ENCODE peak calls at places on chromosomes 6 and 20, in four cellular contexts. M, O, T and F are unnamed samples.
A peak's percentile ranks its signal among the peaks of the same experiment; 100 is the strongest.

GRCh38 chr6:31838968-31839367 is 11.4 kb downstream of the HSPA1B start:
- DNase-seq in M (no peak), O (no peak), T (no peak), F (no peak)

GRCh38 chr20:63911171-63911570 is 16.2 kb downstream of the DNAJC5 start:
- DNase-seq in M (peak; percentile 12), O (no peak), T (no peak), F (no peak)

GRCh38 chr20:7836076-7836475 is 104.2 kb downstream of the HAO1 start:
- DNase-seq in M (no peak), O (no peak), T (no peak), F (no peak)

GRCh38 chr6:16236648-16237199 is 1.7 kb upstream of the GMPR start:
- DNase-seq in M (no peak), O (no peak), T (no peak), F (peak; percentile 72)

GRCh38 chr20:57260065-57260958 is 6.1 kb downstream of the BMP7 start:
- DNase-seq in M (no peak), O (no peak), T (no peak), F (no peak)

GRCh38 chr20:45051497-45052060 is 49.3 kb downstream of the KCNS1 start:
- DNase-seq in M (no peak), O (no peak), T (no peak), F (no peak)

GRCh38 chr20:35702051-35702823 is 3.0 kb downstream of the ROMO1 start:
- DNase-seq in M (no peak), O (no peak), T (no peak), F (no peak)

GRCh38 chr6:89082439-89082838 is 1.9 kb downstream of the PNRC1 start:
- DNase-seq in M (no peak), O (no peak), T (no peak), F (no peak)

GRCh38 chr20:24365685-24366084 is 103.7 kb upstream of the SYNDIG1 start:
- DNase-seq in M (no peak), O (no peak), T (no peak), F (no peak)

GRCh38 chr6:80214436-80215022 is 108.1 kb downstream of the BCKDHB start:
- DNase-seq in M (peak; percentile 22), O (peak; percentile 23), T (peak; percentile 37), F (no peak)

GRCh38 chr6:41039060-41039998 is at the start of gene UNC5CL:
- DNase-seq in M (peak; percentile 27), O (peak; percentile 64), T (no peak), F (peak; percentile 27)

GRCh38 chr20:17570347-17571152 is 675 bp downstream of the DSTN start:
- DNase-seq in M (peak; percentile 15), O (no peak), T (peak; percentile 47), F (peak; percentile 72)

GRCh38 chr6:42555477-42556457 is 8.1 kb upstream of the UBR2 start:
- DNase-seq in M (peak; percentile 33), O (no peak), T (no peak), F (peak; percentile 82)

GRCh38 chr6:116036885-116037284 is 23.8 kb downstream of the FRK start:
- DNase-seq in M (no peak), O (no peak), T (no peak), F (no peak)

GRCh38 chr6:14129572-14129971 is 12.0 kb downstream of the CD83 start:
- DNase-seq in M (peak; percentile 34), O (peak; percentile 51), T (peak; percentile 62), F (no peak)

GRCh38 chr6:43990275-43990626 is 137.0 kb downstream of the MRPL14 start:
- DNase-seq in M (no peak), O (no peak), T (peak; percentile 57), F (peak; percentile 52)

GRCh38 chr6:12873706-12874105 is 157.1 kb downstream of the PHACTR1 start:
- DNase-seq in M (no peak), O (no peak), T (no peak), F (no peak)

GRCh38 chr20:51910202-51911050 is 108.1 kb upstream of the SALL4 start:
- DNase-seq in M (no peak), O (peak; percentile 71), T (no peak), F (no peak)

GRCh38 chr6:56637640-56638039 is 5.0 kb downstream of the DST start:
- DNase-seq in M (peak; percentile 49), O (peak; percentile 9), T (no peak), F (no peak)

GRCh38 chr6:156309017-156309416 is 468.2 kb upstream of the ARID1B start:
- DNase-seq in M (no peak), O (no peak), T (no peak), F (no peak)

GRCh38 chr6:4693158-4693557 is 83.0 kb upstream of the CDYL start:
- DNase-seq in M (no peak), O (no peak), T (no peak), F (no peak)

GRCh38 chr20:13649548-13649947 is 10.8 kb upstream of the TASP1 start:
- DNase-seq in M (no peak), O (no peak), T (peak; percentile 57), F (no peak)

GRCh38 chr6:27650620-27651370 is 177.9 kb upstream of the ZNF184 start:
- DNase-seq in M (peak; percentile 78), O (no peak), T (no peak), F (no peak)

GRCh38 chr6:170019259-170020040 is 268.0 kb downstream of the ERMARD start:
- DNase-seq in M (no peak), O (no peak), T (no peak), F (peak; percentile 42)

GRCh38 chr6:48086187-48086586 is 24.8 kb downstream of the PTCHD4 start:
- DNase-seq in M (no peak), O (no peak), T (no peak), F (no peak)

GRCh38 chr6:55882731-55883595 is 7.6 kb upstream of the BMP5 start:
- DNase-seq in M (no peak), O (no peak), T (no peak), F (no peak)

GRCh38 chr6:34090495-34090894 is 55.4 kb downstream of the GRM4 start:
- DNase-seq in M (no peak), O (no peak), T (no peak), F (no peak)

GRCh38 chr6:20642441-20642840 is 108.2 kb downstream of the CDKAL1 start:
- DNase-seq in M (no peak), O (no peak), T (no peak), F (no peak)

GRCh38 chr6:73394577-73395354 is at the start of gene DDX43:
- DNase-seq in M (no peak), O (no peak), T (peak; percentile 27), F (peak; percentile 63)

GRCh38 chr20:37335642-37336368 is 10.1 kb upstream of the SRC start:
- DNase-seq in M (no peak), O (no peak), T (no peak), F (peak; percentile 83)

GRCh38 chr6:142718667-142719191 is 226.2 kb downstream of the HIVEP2 start:
- DNase-seq in M (no peak), O (no peak), T (no peak), F (no peak)

GRCh38 chr6:41426438-41426851 is 91.0 kb downstream of the NCR2 start:
- DNase-seq in M (no peak), O (no peak), T (no peak), F (no peak)

GRCh38 chr6:43946641-43947363 is 176.8 kb downstream of the VEGFA start:
- DNase-seq in M (no peak), O (no peak), T (no peak), F (peak; percentile 3)

GRCh38 chr6:48994811-48995210 is 468.2 kb downstream of the MMUT start:
- DNase-seq in M (peak; percentile 27), O (no peak), T (no peak), F (no peak)

GRCh38 chr20:34859367-34859766 is 13.3 kb downstream of the GGT7 start:
- DNase-seq in M (no peak), O (no peak), T (no peak), F (no peak)

GRCh38 chr6:28585335-28585734 is 59.7 kb downstream of the GPX5 start:
- DNase-seq in M (no peak), O (no peak), T (no peak), F (no peak)

GRCh38 chr20:4813839-4814695 is 92.4 kb downstream of the PRND start:
- DNase-seq in M (no peak), O (no peak), T (peak; percentile 46), F (no peak)
- H3K4me3 ChIP-seq in M (no peak overlapping the region), O (no peak overlapping the region), T (peak overlapping the region; percentile 22), F (peak overlapping the region; percentile 36)

GRCh38 chr6:85114583-85114939 is 335.3 kb upstream of the NT5E start:
- DNase-seq in M (no peak), O (no peak), T (no peak), F (no peak)
- H3K27ac ChIP-seq in M (no peak overlapping the region), O (no peak overlapping the region), T (no peak overlapping the region), F (no peak overlapping the region)

DNA sequence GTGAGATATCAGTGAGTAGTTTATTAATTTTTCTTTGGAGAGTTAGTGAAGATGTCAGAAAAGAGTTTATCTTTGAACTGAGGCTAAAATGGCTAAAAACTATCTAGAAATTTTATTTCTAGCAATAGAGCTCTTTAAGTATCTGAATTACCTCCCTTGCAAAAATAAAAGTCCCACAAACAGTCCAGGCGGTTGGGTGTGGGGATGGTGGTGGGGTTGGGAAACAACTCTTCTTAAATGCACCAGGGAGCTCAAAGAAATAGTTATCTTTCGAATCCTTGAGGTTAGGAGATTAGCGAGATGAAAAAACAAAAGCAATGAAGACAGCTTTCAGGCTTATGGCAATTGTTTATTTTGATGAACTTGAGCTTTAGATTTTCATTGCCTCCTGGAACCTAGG is 1299.1 kb upstream of the ADGRB3 start:
- DNase-seq in M (no peak), O (no peak), T (no peak), F (no peak)
- TF ChIP-seq CTCF in M (no peak), O (no peak), T (no peak), F (no peak)

DNA sequence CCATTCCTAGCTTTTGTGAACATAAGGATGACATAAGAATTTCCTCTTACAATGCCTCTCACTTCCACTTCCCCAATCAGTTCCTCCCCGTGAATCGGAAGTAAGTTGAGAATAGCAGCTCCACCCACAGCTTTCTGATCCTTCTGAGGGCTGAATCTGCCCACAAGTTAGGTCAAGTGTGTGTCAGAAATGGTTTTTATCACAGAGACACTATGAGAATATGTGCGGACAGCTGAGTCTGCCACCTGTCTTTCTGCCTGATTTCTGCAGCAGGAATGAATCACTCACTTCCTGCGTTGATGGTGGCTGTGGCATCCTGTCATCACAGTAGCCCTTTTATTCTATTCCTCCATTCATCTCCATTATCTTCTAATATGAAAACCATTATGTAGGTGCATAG is 70.2 kb downstream of the RIN2 start:
- DNase-seq in M (peak; percentile 33), O (peak; percentile 64), T (no peak), F (peak; percentile 61)
- H3K4me3 ChIP-seq in M (peak overlapping the region; percentile 30), O (no peak overlapping the region), T (no peak overlapping the region), F (no peak overlapping the region)

DNA sequence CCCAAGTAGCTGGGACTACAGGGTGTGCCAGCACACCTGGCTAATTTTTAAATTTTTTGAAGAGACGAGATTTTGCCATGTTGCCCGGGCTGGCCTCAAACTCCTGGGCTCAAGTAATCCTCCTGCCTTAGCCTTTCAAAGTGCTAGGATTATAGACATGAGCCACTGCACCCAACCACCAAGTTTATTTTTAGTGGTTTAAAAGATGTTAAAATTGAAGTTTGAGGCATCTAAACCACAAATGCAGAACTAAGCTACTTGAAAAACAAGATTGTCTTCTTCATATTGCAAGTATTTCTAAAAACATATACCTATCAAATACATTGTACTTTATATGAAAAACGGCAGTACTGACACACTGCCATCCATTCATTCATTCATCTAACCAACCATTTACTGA is 31.6 kb downstream of the WASF1 start:
- DNase-seq in M (no peak), O (no peak), T (no peak), F (no peak)
- H3K27ac ChIP-seq in M (no peak overlapping the region), O (no peak overlapping the region), T (no peak overlapping the region), F (no peak overlapping the region)

GRCh38 chr6:53992522-53992921 is 118.7 kb upstream of the MLIP start:
- DNase-seq in M (no peak), O (no peak), T (no peak), F (no peak)
- TF ChIP-seq CTCF in M (no peak), O (no peak), T (no peak), F (no peak)